ENCODE peak calls at places on chromosomes 3 and 15, in six cellular contexts. K is activated CD4-positive, CD25-positive, alpha-beta regulatory T cell; A is T-helper 17 cell; C is activated naive CD4-positive, alpha-beta T cell; W is fibroblast of pulmonary artery; I is upper lobe of right lung. M is an unnamed sample.

GRCh38 chr3:104388624-104389023 is 978.1 kb upstream of the ALCAM start:
- DNase-seq in A (no peak), K (no peak), W (peak), I (no peak), C (no peak), M (no peak)

GRCh38 chr3:111851511-111851954 is 7.5 kb upstream of the PHLDB2 start:
- DNase-seq in I (no peak), A (no peak), W (peak), K (no peak), C (no peak), M (no peak)

GRCh38 chr3:188241883-188242282 is 87.9 kb downstream of the LPP start:
- DNase-seq in I (no peak), K (no peak), W (no peak), C (no peak), A (no peak), M (no peak)

GRCh38 chr3:161770532-161771386 is 274.2 kb downstream of the OTOL1 start:
- DNase-seq in W (peak), I (no peak), C (no peak), A (no peak), K (no peak), M (no peak)

GRCh38 chr3:193645806-193646205 is 52.8 kb downstream of the OPA1 start:
- DNase-seq in I (no peak), A (no peak), K (no peak), W (no peak), C (no peak), M (no peak)

GRCh38 chr3:172244011-172244410 is 204.2 kb downstream of the GHSR start:
- DNase-seq in C (no peak), W (peak), K (no peak), A (no peak), I (no peak), M (no peak)

GRCh38 chr3:171829841-171830559 is 13.1 kb upstream of the TMEM212 start:
- DNase-seq in K (no peak), A (no peak), W (peak), C (no peak), I (peak), M (no peak)

GRCh38 chr3:177642042-177642441 is 444.8 kb upstream of the TBL1XR1 start:
- DNase-seq in K (no peak), I (no peak), A (no peak), C (no peak), W (no peak), M (no peak)

GRCh38 chr3:81303326-81303725 is 458.1 kb downstream of the GBE1 start:
- DNase-seq in I (no peak), A (no peak), C (no peak), K (no peak), W (no peak), M (no peak)

GRCh38 chr3:187968883-187969580 is 184.9 kb upstream of the LPP start:
- DNase-seq in K (no peak), A (no peak), C (no peak), W (peak), I (no peak), M (no peak)

GRCh38 chr15:65558997-65559760 is 28.9 kb downstream of the HACD3 start:
- DNase-seq in K (no peak), A (no peak), I (no peak), W (no peak), C (no peak), M (no peak)

GRCh38 chr15:52232327-52232726 is 41.1 kb upstream of the GNB5 start:
- DNase-seq in A (no peak), C (no peak), W (no peak), I (no peak), K (no peak), M (no peak)

GRCh38 chr3:36944012-36944640 is 728 bp downstream of the TRANK1 start:
- DNase-seq in I (peak), A (peak), W (peak), C (no peak), K (no peak), M (peak)

GRCh38 chr3:112012205-112012604 is 13.5 kb downstream of the TAGLN3 start:
- DNase-seq in A (no peak), I (no peak), W (no peak), C (no peak), K (no peak), M (no peak)

GRCh38 chr15:74233864-74234597 is 2.1 kb upstream of the CCDC33 start:
- DNase-seq in K (no peak), I (no peak), C (no peak), A (no peak), W (no peak), M (no peak)

GRCh38 chr15:32053717-32054116 is 23.4 kb downstream of the CHRNA7 start:
- DNase-seq in K (no peak), W (no peak), C (no peak), A (no peak), I (no peak), M (no peak)

GRCh38 chr3:187997946-187998561 is 155.9 kb upstream of the LPP start:
- DNase-seq in I (no peak), K (no peak), C (no peak), W (no peak), A (no peak), M (no peak)

GRCh38 chr15:68731318-68731897 is 89.3 kb downstream of the ANP32A start:
- DNase-seq in C (no peak), K (no peak), I (no peak), W (no peak), A (no peak), M (no peak)

GRCh38 chr3:87856126-87856525 is 202.7 kb downstream of the CGGBP1 start:
- DNase-seq in K (no peak), A (no peak), W (peak), C (no peak), I (no peak), M (no peak)

GRCh38 chr15:65077981-65078352 is 1.4 kb downstream of the KBTBD13 start:
- DNase-seq in K (no peak), C (no peak), W (peak), I (peak), A (peak), M (peak)

GRCh38 chr3:8371955-8372600 is 129.5 kb upstream of the LMCD1 start:
- DNase-seq in A (no peak), K (no peak), W (no peak), C (no peak), I (no peak), M (no peak)

GRCh38 chr15:32825219-32825618 is 107.4 kb downstream of the GREM1 start:
- DNase-seq in I (no peak), A (no peak), K (no peak), W (peak), C (no peak), M (no peak)

GRCh38 chr15:74525946-74526345 is 15.1 kb upstream of the ARID3B start:
- DNase-seq in K (no peak), A (no peak), W (peak), C (no peak), I (no peak), M (no peak)

GRCh38 chr3:123412811-123413588 is 35.9 kb downstream of the ADCY5 start:
- DNase-seq in I (no peak), A (no peak), K (no peak), W (no peak), C (no peak), M (no peak)

GRCh38 chr3:47394140-47394855 is 13.5 kb downstream of the PTPN23 start:
- DNase-seq in K (no peak), W (peak), C (no peak), A (no peak), I (no peak), M (no peak)

GRCh38 chr3:38140326-38141172 is 2.1 kb downstream of the MYD88 start:
- DNase-seq in A (no peak), C (no peak), K (no peak), I (peak), W (no peak), M (no peak)

GRCh38 chr3:53100818-53101466 is 29.3 kb downstream of the RFT1 start:
- DNase-seq in A (no peak), K (no peak), I (no peak), W (no peak), C (no peak), M (no peak)

GRCh38 chr3:40875581-40875980 is 323.7 kb upstream of the CTNNB1 start:
- DNase-seq in I (no peak), A (no peak), K (no peak), W (no peak), C (no peak), M (no peak)

GRCh38 chr15:66779331-66780009 is 77.4 kb downstream of the SMAD6 start:
- DNase-seq in K (no peak), C (no peak), A (no peak), I (no peak), W (no peak), M (no peak)

M was measured in stimulated activated CD8-positive, alpha-beta memory T cell treated with anti-CD3 and anti-CD28 coated beads, Interleukin-2, amount 100 ng/mL, for 1 hour.